ENCODE peak calls at places on chromosomes 6 and 20, in five cellular contexts. One of them, this sample, is unnamed.

GRCh38 chr20:13659288-13659687 is 20.6 kb upstream of the TASP1 start:
- DNase-seq in astrocyte: no peak
- DNase-seq in pancreas: no peak
- DNase-seq in IMR-90: no peak
- DNase-seq in CD4-positive, alpha-beta memory T cell: no peak
- DNase-seq in this sample: no peak

GRCh38 chr20:34015401-34016335 is 22.0 kb downstream of the RALY start:
- DNase-seq in astrocyte: no peak
- DNase-seq in pancreas: no peak
- DNase-seq in IMR-90: no peak
- DNase-seq in CD4-positive, alpha-beta memory T cell: no peak
- DNase-seq in this sample: peak; percentile 43

GRCh38 chr6:40796280-40797223 is 209.4 kb upstream of the LRFN2 start:
- DNase-seq in astrocyte: no peak
- DNase-seq in pancreas: no peak
- DNase-seq in IMR-90: no peak
- DNase-seq in CD4-positive, alpha-beta memory T cell: no peak
- DNase-seq in this sample: no peak

GRCh38 chr6:158660331-158660730 is 10.5 kb downstream of the SYTL3 start:
- DNase-seq in astrocyte: no peak
- DNase-seq in pancreas: no peak
- DNase-seq in IMR-90: no peak
- DNase-seq in CD4-positive, alpha-beta memory T cell: peak; percentile 61
- DNase-seq in this sample: no peak

GRCh38 chr20:37598101-37598530 is 70.4 kb upstream of the BLCAP start:
- DNase-seq in astrocyte: no peak
- DNase-seq in pancreas: no peak
- DNase-seq in IMR-90: no peak
- DNase-seq in CD4-positive, alpha-beta memory T cell: no peak
- DNase-seq in this sample: no peak

GRCh38 chr6:44621846-44622245 is 234.3 kb downstream of the CDC5L start:
- DNase-seq in astrocyte: no peak
- DNase-seq in pancreas: no peak
- DNase-seq in IMR-90: no peak
- DNase-seq in CD4-positive, alpha-beta memory T cell: no peak
- DNase-seq in this sample: no peak

GRCh38 chr20:47309806-47310426 is 46.6 kb downstream of the ZMYND8 start:
- DNase-seq in astrocyte: no peak
- DNase-seq in pancreas: no peak
- DNase-seq in IMR-90: no peak
- DNase-seq in CD4-positive, alpha-beta memory T cell: no peak
- DNase-seq in this sample: no peak

GRCh38 chr20:40760399-40760798 is 71.4 kb upstream of the MAFB start:
- DNase-seq in astrocyte: no peak
- DNase-seq in pancreas: no peak
- DNase-seq in IMR-90: no peak
- DNase-seq in CD4-positive, alpha-beta memory T cell: no peak
- DNase-seq in this sample: no peak

GRCh38 chr6:22098623-22099022 is 198.2 kb downstream of the PRL start:
- DNase-seq in astrocyte: no peak
- DNase-seq in pancreas: no peak
- DNase-seq in IMR-90: peak; percentile 71
- DNase-seq in CD4-positive, alpha-beta memory T cell: no peak
- DNase-seq in this sample: peak; percentile 13

GRCh38 chr6:21634582-21634981 is 41.0 kb downstream of the SOX4 start:
- DNase-seq in astrocyte: peak; percentile 98
- DNase-seq in pancreas: no peak
- DNase-seq in IMR-90: peak; percentile 96
- DNase-seq in CD4-positive, alpha-beta memory T cell: no peak
- DNase-seq in this sample: peak; percentile 95

GRCh38 chr6:31569861-31570536 is 2.1 kb upstream of the LTA start:
- DNase-seq in astrocyte: no peak
- DNase-seq in pancreas: no peak
- DNase-seq in IMR-90: no peak
- DNase-seq in CD4-positive, alpha-beta memory T cell: peak; percentile 1
- DNase-seq in this sample: no peak

GRCh38 chr6:151721671-151722070 is 85.8 kb upstream of the ESR1 start:
- DNase-seq in astrocyte: no peak
- DNase-seq in pancreas: no peak
- DNase-seq in IMR-90: no peak
- DNase-seq in CD4-positive, alpha-beta memory T cell: no peak
- DNase-seq in this sample: no peak

GRCh38 chr6:99617131-99617530 is 10.5 kb downstream of the PRDM13 start:
- DNase-seq in astrocyte: no peak
- DNase-seq in pancreas: no peak
- DNase-seq in IMR-90: no peak
- DNase-seq in CD4-positive, alpha-beta memory T cell: no peak
- DNase-seq in this sample: no peak

GRCh38 chr6:46758960-46759753 is 12.4 kb downstream of the ANKRD66 start:
- DNase-seq in astrocyte: no peak
- DNase-seq in pancreas: no peak
- DNase-seq in IMR-90: no peak
- DNase-seq in CD4-positive, alpha-beta memory T cell: no peak
- DNase-seq in this sample: no peak

GRCh38 chr6:33989016-33989854 is 156.7 kb downstream of the GRM4 start:
- DNase-seq in astrocyte: no peak
- DNase-seq in pancreas: no peak
- DNase-seq in IMR-90: no peak
- DNase-seq in CD4-positive, alpha-beta memory T cell: no peak
- DNase-seq in this sample: no peak

GRCh38 chr6:81731814-81732213 is 20.7 kb downstream of the TENT5A start:
- DNase-seq in astrocyte: peak; percentile 81
- DNase-seq in pancreas: no peak
- DNase-seq in IMR-90: no peak
- DNase-seq in CD4-positive, alpha-beta memory T cell: no peak
- DNase-seq in this sample: no peak

DNA sequence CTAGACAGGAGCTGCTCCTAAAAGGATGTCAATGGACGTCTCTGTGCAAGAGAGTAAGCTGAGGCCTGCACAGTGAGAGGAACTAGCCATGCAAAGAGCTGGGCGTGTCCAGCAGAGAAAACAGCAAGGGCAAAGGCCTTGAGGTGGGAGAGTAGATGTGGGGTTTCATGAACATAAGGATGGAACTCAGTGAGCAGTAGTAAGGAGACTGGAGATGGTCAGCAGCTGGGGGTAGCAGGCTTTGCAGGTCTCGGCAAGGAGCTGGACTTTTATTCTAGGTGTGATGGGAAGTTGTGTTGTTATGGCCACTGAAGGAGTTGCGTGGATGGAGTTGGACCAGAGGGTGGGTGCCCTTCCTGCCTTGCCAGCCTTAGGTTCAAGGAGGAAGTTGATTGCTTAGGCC is 90.7 kb upstream of the SIRPA start:
- DNase-seq in astrocyte: no peak
- DNase-seq in pancreas: no peak
- DNase-seq in IMR-90: no peak
- DNase-seq in CD4-positive, alpha-beta memory T cell: no peak
- DNase-seq in this sample: no peak
- H3K4me1 ChIP-seq in astrocyte: peaks cover 21% of the 10 kb centered on the region
- H3K4me1 ChIP-seq in pancreas: peaks cover 3% of the 10 kb centered on the region
- H3K4me1 ChIP-seq in IMR-90: peaks cover 13% of the 10 kb centered on the region
- H3K4me1 ChIP-seq in CD4-positive, alpha-beta memory T cell: peaks cover 15% of the 10 kb centered on the region
- H3K4me1 ChIP-seq in this sample: peaks cover 24% of the 10 kb centered on the region

GRCh38 chr20:16952965-16953364 is 204.8 kb downstream of the OTOR start:
- DNase-seq in astrocyte: no peak
- DNase-seq in pancreas: no peak
- DNase-seq in IMR-90: no peak
- DNase-seq in CD4-positive, alpha-beta memory T cell: no peak
- DNase-seq in this sample: no peak

GRCh38 chr20:16947346-16947943 is 199.3 kb downstream of the OTOR start:
- DNase-seq in astrocyte: peak; percentile 46
- DNase-seq in pancreas: no peak
- DNase-seq in IMR-90: no peak
- DNase-seq in CD4-positive, alpha-beta memory T cell: no peak
- DNase-seq in this sample: no peak

GRCh38 chr20:16953858-16954257 is 205.7 kb downstream of the OTOR start:
- DNase-seq in astrocyte: no peak
- DNase-seq in pancreas: no peak
- DNase-seq in IMR-90: no peak
- DNase-seq in CD4-positive, alpha-beta memory T cell: no peak
- DNase-seq in this sample: no peak

GRCh38 chr20:16955971-16956370 is 207.8 kb downstream of the OTOR start:
- DNase-seq in astrocyte: no peak
- DNase-seq in pancreas: no peak
- DNase-seq in IMR-90: no peak
- DNase-seq in CD4-positive, alpha-beta memory T cell: no peak
- DNase-seq in this sample: no peak

GRCh38 chr20:16951876-16952275 is 203.7 kb downstream of the OTOR start:
- DNase-seq in astrocyte: no peak
- DNase-seq in pancreas: no peak
- DNase-seq in IMR-90: no peak
- DNase-seq in CD4-positive, alpha-beta memory T cell: no peak
- DNase-seq in this sample: no peak
- H3K4me1 ChIP-seq in astrocyte: peaks cover 5% of the 10 kb centered on the region
- H3K4me1 ChIP-seq in pancreas: no peaks in the 10 kb centered on the region
- H3K4me1 ChIP-seq in IMR-90: peaks cover 2% of the 10 kb centered on the region
- H3K4me1 ChIP-seq in CD4-positive, alpha-beta memory T cell: no peaks in the 10 kb centered on the region
- H3K4me1 ChIP-seq in this sample: no peaks in the 10 kb centered on the region

GRCh38 chr6:144153260-144153659 is 2.9 kb downstream of the STX11 start:
- DNase-seq in astrocyte: no peak
- DNase-seq in pancreas: no peak
- DNase-seq in IMR-90: no peak
- DNase-seq in CD4-positive, alpha-beta memory T cell: no peak
- DNase-seq in this sample: no peak
- H3K4me1 ChIP-seq in astrocyte: peaks cover 16% of the 10 kb centered on the region
- H3K4me1 ChIP-seq in pancreas: no peaks in the 10 kb centered on the region
- H3K4me1 ChIP-seq in IMR-90: peaks cover 3% of the 10 kb centered on the region
- H3K4me1 ChIP-seq in CD4-positive, alpha-beta memory T cell: peaks cover 41% of the 10 kb centered on the region
- H3K4me1 ChIP-seq in this sample: no peaks in the 10 kb centered on the region

GRCh38 chr6:107594736-107595135 is 104.8 kb downstream of the SOBP start:
- DNase-seq in astrocyte: peak; percentile 47
- DNase-seq in pancreas: no peak
- DNase-seq in IMR-90: peak; percentile 10
- DNase-seq in CD4-positive, alpha-beta memory T cell: no peak
- DNase-seq in this sample: no peak
- H3K4me1 ChIP-seq in astrocyte: no peaks in the 10 kb centered on the region
- H3K4me1 ChIP-seq in pancreas: no peaks in the 10 kb centered on the region
- H3K4me1 ChIP-seq in IMR-90: no peaks in the 10 kb centered on the region
- H3K4me1 ChIP-seq in CD4-positive, alpha-beta memory T cell: no peaks in the 10 kb centered on the region
- H3K4me1 ChIP-seq in this sample: no peaks in the 10 kb centered on the region

GRCh38 chr6:13400772-13401171 is 72.4 kb upstream of the TBC1D7 start:
- DNase-seq in astrocyte: no peak
- DNase-seq in pancreas: no peak
- DNase-seq in IMR-90: no peak
- DNase-seq in CD4-positive, alpha-beta memory T cell: no peak
- DNase-seq in this sample: no peak
- H3K4me1 ChIP-seq in astrocyte: peaks cover 11% of the 10 kb centered on the region
- H3K4me1 ChIP-seq in pancreas: peaks cover 6% of the 10 kb centered on the region
- H3K4me1 ChIP-seq in IMR-90: peaks cover 4% of the 10 kb centered on the region
- H3K4me1 ChIP-seq in CD4-positive, alpha-beta memory T cell: no peaks in the 10 kb centered on the region
- H3K4me1 ChIP-seq in this sample: peaks cover 24% of the 10 kb centered on the region

GRCh38 chr6:5569491-5569890 is 308.2 kb downstream of the FARS2 start:
- DNase-seq in astrocyte: peak; percentile 61
- DNase-seq in pancreas: no peak
- DNase-seq in IMR-90: peak; percentile 49
- DNase-seq in CD4-positive, alpha-beta memory T cell: no peak
- DNase-seq in this sample: no peak
- H3K4me1 ChIP-seq in astrocyte: no peaks in the 10 kb centered on the region
- H3K4me1 ChIP-seq in pancreas: no peaks in the 10 kb centered on the region
- H3K4me1 ChIP-seq in IMR-90: no peaks in the 10 kb centered on the region
- H3K4me1 ChIP-seq in CD4-positive, alpha-beta memory T cell: no peaks in the 10 kb centered on the region
- H3K4me1 ChIP-seq in this sample: no peaks in the 10 kb centered on the region

GRCh38 chr20:50513169-50514034 is 3.2 kb downstream of the PTPN1 start:
- DNase-seq in astrocyte: peak; percentile 81
- DNase-seq in pancreas: no peak
- DNase-seq in IMR-90: peak; percentile 80
- DNase-seq in CD4-positive, alpha-beta memory T cell: no peak
- DNase-seq in this sample: no peak
- H3K4me1 ChIP-seq in astrocyte: peaks cover 52% of the 10 kb centered on the region
- H3K4me1 ChIP-seq in pancreas: peaks cover 25% of the 10 kb centered on the region
- H3K4me1 ChIP-seq in IMR-90: peaks cover 11% of the 10 kb centered on the region
- H3K4me1 ChIP-seq in CD4-positive, alpha-beta memory T cell: peaks cover 82% of the 10 kb centered on the region
- H3K4me1 ChIP-seq in this sample: peaks cover 34% of the 10 kb centered on the region

GRCh38 chr20:63651942-63652191 is 1.4 kb downstream of the STMN3 start:
- DNase-seq in astrocyte: no peak
- DNase-seq in pancreas: no peak
- DNase-seq in IMR-90: no peak
- DNase-seq in CD4-positive, alpha-beta memory T cell: no peak
- DNase-seq in this sample: no peak
- H3K4me1 ChIP-seq in astrocyte: peaks cover 13% of the 10 kb centered on the region
- H3K4me1 ChIP-seq in pancreas: peaks cover 6% of the 10 kb centered on the region
- H3K4me1 ChIP-seq in IMR-90: peaks cover 4% of the 10 kb centered on the region
- H3K4me1 ChIP-seq in CD4-positive, alpha-beta memory T cell: peaks cover 35% of the 10 kb centered on the region
- H3K4me1 ChIP-seq in this sample: no peaks in the 10 kb centered on the region